ENCODE peak calls at places on chromosomes 6 and 20, in ten cellular contexts. X, J, A, Q, I, O, P, M, F and C are unnamed samples.

GRCh38 chr6:127969701-127970100 is 68.8 kb upstream of the THEMIS start:
- DNase-seq in O (no peak), P (no peak), I (no peak), Q (no peak), A (no peak), X (no peak), M (no peak), J (no peak), F (no peak), C (no peak)

GRCh38 chr6:100761841-100762240 is 119.3 kb downstream of the ASCC3 start:
- DNase-seq in I (no peak), Q (no peak), M (no peak), X (no peak), O (no peak), A (no peak), J (no peak), F (no peak), P (no peak), C (no peak)

GRCh38 chr6:168338777-168339176 is 19.2 kb upstream of the DACT2 start:
- DNase-seq in Q (no peak), A (no peak), P (no peak), F (no peak), I (no peak), O (no peak), J (no peak), M (no peak), X (no peak), C (no peak)

GRCh38 chr6:7809346-7809745 is 83.4 kb downstream of the BMP6 start:
- DNase-seq in O (no peak), X (no peak), F (no peak), A (no peak), Q (no peak), J (no peak), M (no peak), I (no peak), P (no peak), C (no peak)

GRCh38 chr20:57872816-57873409 is 163.1 kb upstream of the PMEPA1 start:
- DNase-seq in M (no peak), O (peak; percentile 9), P (no peak), J (no peak), X (no peak), F (no peak), Q (no peak), I (no peak), A (no peak), C (no peak)

GRCh38 chr20:45206746-45207145 is at the start of gene SEMG1:
- DNase-seq in F (no peak), J (no peak), Q (no peak), M (no peak), O (no peak), I (no peak), A (no peak), X (no peak), P (no peak), C (no peak)

GRCh38 chr20:7627734-7628663 is 312.3 kb downstream of the HAO1 start:
- DNase-seq in I (no peak), F (no peak), Q (no peak), M (no peak), A (no peak), P (no peak), X (no peak), J (no peak), O (no peak), C (no peak)

GRCh38 chr6:84588697-84589080 is 175.7 kb downstream of the TBX18 start:
- DNase-seq in P (no peak), M (no peak), I (no peak), A (no peak), X (no peak), Q (no peak), J (no peak), O (no peak), F (no peak), C (no peak)

GRCh38 chr20:62426678-62427077 is 661 bp downstream of the RBBP8NL start:
- DNase-seq in J (no peak), P (no peak), A (no peak), M (no peak), O (peak; percentile 64), X (no peak), I (no peak), Q (no peak), F (no peak), C (no peak)

DNA sequence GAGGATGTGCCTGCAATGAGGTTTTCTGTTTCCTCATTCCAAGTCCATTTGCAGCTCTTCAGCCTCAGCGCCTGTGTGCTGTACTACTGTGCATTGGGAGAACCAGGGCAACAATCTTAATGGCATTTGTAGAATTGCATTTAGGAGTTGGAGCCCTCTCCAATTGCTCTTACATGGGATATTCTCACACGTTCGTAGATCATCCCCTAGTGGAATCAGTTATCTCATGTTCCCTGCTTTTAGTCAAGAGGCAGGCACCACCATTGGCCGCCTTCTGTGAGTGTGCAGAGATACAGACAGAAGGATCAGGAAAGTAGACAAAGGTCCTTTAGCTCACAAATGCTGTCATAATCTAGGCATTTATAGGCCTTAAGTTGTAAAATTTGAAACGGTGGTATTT is 84.2 kb upstream of the RGS17 start:
- DNase-seq in F (no peak), J (no peak), I (no peak), Q (no peak), M (no peak), X (no peak), O (no peak), P (no peak), A (no peak), C (no peak)
- TF ChIP-seq CTCF in F (no peak), J (no peak), I (no peak), Q (no peak), M (no peak), X (no peak), O (no peak), P (no peak), A (no peak), C (no peak)

GRCh38 chr6:111781055-111781708 is 92.1 kb downstream of the FYN start:
- DNase-seq in I (no peak), P (no peak), Q (no peak), X (no peak), A (no peak), F (peak; percentile 64), J (no peak), M (no peak), O (no peak), C (no peak)

GRCh38 chr6:111782161-111782809 is 91.0 kb downstream of the FYN start:
- DNase-seq in Q (no peak), I (no peak), J (no peak), P (no peak), F (no peak), M (no peak), A (no peak), X (no peak), O (no peak), C (no peak)

GRCh38 chr6:111784423-111784822 is 88.8 kb downstream of the FYN start:
- DNase-seq in O (no peak), P (no peak), Q (no peak), M (no peak), J (no peak), F (no peak), I (no peak), A (no peak), X (no peak), C (no peak)

GRCh38 chr6:111779660-111780059 is 93.6 kb downstream of the FYN start:
- DNase-seq in O (no peak), A (no peak), M (no peak), I (no peak), X (no peak), P (no peak), Q (no peak), J (no peak), F (no peak), C (no peak)

GRCh38 chr6:111782887-111783286 is 90.4 kb downstream of the FYN start:
- DNase-seq in O (no peak), A (no peak), I (no peak), M (no peak), F (no peak), X (no peak), P (no peak), Q (no peak), J (no peak), C (no peak)
- TF ChIP-seq CTCF in O (no peak), A (no peak), I (no peak), M (no peak), F (no peak), X (no peak), P (no peak), Q (no peak), J (no peak), C (no peak)

GRCh38 chr6:51559059-51559458 is 528.4 kb downstream of the PKHD1 start:
- DNase-seq in M (no peak), F (no peak), O (no peak), Q (no peak), P (no peak), J (no peak), I (no peak), A (no peak), X (no peak), C (no peak)
- TF ChIP-seq CTCF in M (no peak), F (no peak), O (no peak), Q (peak; percentile 13), P (no peak), J (no peak), I (no peak), A (no peak), X (no peak), C (no peak)

DNA sequence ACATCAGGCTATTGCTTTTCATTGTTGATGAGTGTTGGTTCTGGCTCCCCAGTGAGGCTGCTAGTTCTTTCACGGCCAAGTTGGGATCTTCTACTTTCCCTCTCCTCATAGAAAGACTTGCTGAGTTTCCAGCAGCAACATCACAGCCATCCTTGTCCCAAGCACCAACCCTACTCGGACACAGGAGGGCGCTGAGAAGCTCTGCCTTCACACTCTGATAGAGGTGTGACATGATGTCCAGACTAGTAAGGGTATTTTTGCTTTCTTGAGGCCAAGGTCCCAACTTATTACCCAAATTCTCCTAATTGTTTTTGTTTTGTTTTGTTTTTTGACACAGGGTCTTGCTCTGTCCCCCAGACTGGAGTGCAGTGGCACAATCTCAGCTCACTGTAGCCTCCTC is 3.0 kb upstream of the GCM1 start:
- DNase-seq in A (peak; percentile 19), J (no peak), F (no peak), O (no peak), M (no peak), P (no peak), X (no peak), I (peak; percentile 46), Q (peak; percentile 11), C (no peak)
- TF ChIP-seq CTCF in A (peak; percentile 25), J (peak; percentile 36), F (peak; percentile 6), O (no peak), M (peak; percentile 48), P (no peak), X (no peak), I (peak; percentile 21), Q (no peak), C (peak; percentile 54)

GRCh38 chr6:170416959-170417606 is 110.5 kb downstream of the FAM120B start:
- DNase-seq in F (no peak), A (no peak), X (no peak), J (no peak), Q (no peak), M (no peak), I (no peak), O (no peak), P (no peak), C (no peak)
- TF ChIP-seq CTCF in F (no peak), A (no peak), X (no peak), J (no peak), Q (no peak), M (no peak), I (no peak), O (no peak), P (no peak), C (no peak)